ENCODE peak calls at places on chromosomes 1 and 21, in five cellular contexts. Q, C, W, H and D are unnamed samples.

GRCh38 chr1:247268390-247269045 is 12.6 kb downstream of the VN1R5 start:
- DNase-seq in Q (no peak), C (no peak), H (no peak), W (peak), D (no peak)

GRCh38 chr1:234611799-234612351 is 1.9 kb upstream of the IRF2BP2 start:
- DNase-seq in Q (no peak), H (no peak), C (no peak), W (no peak), D (no peak)

GRCh38 chr21:38151021-38151645 is 105.7 kb upstream of the KCNJ15 start:
- DNase-seq in Q (no peak), W (no peak), H (no peak), C (no peak), D (no peak)

GRCh38 chr1:221574529-221574928 is 167.4 kb downstream of the DUSP10 start:
- DNase-seq in C (no peak), W (no peak), Q (no peak), H (peak), D (no peak)

GRCh38 chr1:5507340-5507739 is 484.9 kb downstream of the NPHP4 start:
- DNase-seq in C (no peak), H (no peak), Q (no peak), W (no peak), D (no peak)

GRCh38 chr1:5746611-5747427 is 245.4 kb downstream of the NPHP4 start:
- DNase-seq in C (no peak), W (no peak), Q (no peak), H (no peak), D (no peak)

GRCh38 chr1:12434174-12434573 is 183.8 kb downstream of the DHRS3 start:
- DNase-seq in W (peak), H (peak), Q (no peak), C (no peak), D (no peak)

GRCh38 chr1:206953126-206953525 is 6.9 kb upstream of the PIGR start:
- DNase-seq in Q (no peak), W (no peak), C (no peak), H (no peak), D (no peak)